ENCODE peak calls at places on chromosomes 4 and X, in eight cellular contexts. L, D, T, A, C, R, Q and B are unnamed samples.

GRCh38 chr4:169664615-169665014 is 44.2 kb downstream of the CLCN3 start:
- DNase-seq in L (no peak), D (no peak), T (no peak), A (no peak), C (no peak), R (no peak), Q (no peak), B (no peak)

GRCh38 chr4:8394125-8394524 is 46.4 kb downstream of the ACOX3 start:
- DNase-seq in L (no peak), D (no peak), T (no peak), A (peak; percentile 32), C (no peak), R (no peak), Q (peak; percentile 77), B (no peak)

GRCh38 chr4:169557061-169557636 is 55.2 kb downstream of the NEK1 start:
- DNase-seq in L (no peak), D (no peak), T (no peak), A (no peak), C (no peak), R (peak; percentile 28), Q (no peak), B (no peak)

GRCh38 chrX:10397349-10397748 is 223.0 kb downstream of the MID1 start:
- DNase-seq in L (no peak), D (no peak), T (no peak), A (no peak), C (no peak), R (no peak), Q (no peak), B (no peak)

GRCh38 chrX:555589-556220 is 74.9 kb upstream of the SHOX start:
- DNase-seq in L (no peak), D (no peak), T (no peak), A (no peak), C (no peak), R (no peak), Q (no peak), B (no peak)

GRCh38 chrX:49951524-49952193 is 29.3 kb downstream of the CLCN5 start:
- DNase-seq in L (no peak), D (no peak), T (no peak), A (no peak), C (no peak), R (no peak), Q (no peak), B (no peak)

GRCh38 chr4:1243451-1244080 is 5.4 kb downstream of the CTBP1 start:
- DNase-seq in L (peak; percentile 30), D (no peak), T (no peak), A (peak; percentile 3), C (no peak), R (no peak), Q (peak; percentile 19), B (peak; percentile 14)

GRCh38 chrX:40060356-40060845 is 37.4 kb downstream of the BCOR start:
- DNase-seq in L (no peak), D (no peak), T (no peak), A (no peak), C (no peak), R (no peak), Q (no peak), B (no peak)

GRCh38 chr4:159594576-159594975 is 491.7 kb downstream of the RAPGEF2 start:
- DNase-seq in L (no peak), D (no peak), T (no peak), A (no peak), C (no peak), R (no peak), Q (no peak), B (no peak)

GRCh38 chr4:158809611-158810486 is 41.0 kb downstream of the FNIP2 start:
- DNase-seq in L (no peak), D (no peak), T (peak; percentile 52), A (peak; percentile 68), C (peak; percentile 99), R (peak; percentile 95), Q (peak; percentile 51), B (peak; percentile 38)

GRCh38 chr4:76950846-76951321 is 1.3 kb downstream of the SEPTIN11 start:
- DNase-seq in L (no peak), D (no peak), T (no peak), A (peak; percentile 48), C (no peak), R (no peak), Q (peak; percentile 40), B (no peak)

GRCh38 chr4:99642725-99643489 is 14.7 kb downstream of the C4orf54 start:
- DNase-seq in L (no peak), D (no peak), T (no peak), A (no peak), C (no peak), R (no peak), Q (peak; percentile 82), B (no peak)

GRCh38 chr4:81142744-81143143 is 72.3 kb downstream of the PRKG2 start:
- DNase-seq in L (no peak), D (no peak), T (no peak), A (no peak), C (no peak), R (no peak), Q (no peak), B (no peak)
- TF ChIP-seq CTCF in L (no peak), D (no peak), T (no peak), A (no peak), C (no peak), R (no peak), Q (no peak), B (no peak)

GRCh38 chrX:88982183-88982582 is 235.2 kb downstream of the CPXCR1 start:
- DNase-seq in L (no peak), D (no peak), T (no peak), A (no peak), C (no peak), R (no peak), Q (no peak), B (no peak)
- TF ChIP-seq CTCF in L (no peak), D (no peak), T (no peak), A (no peak), C (no peak), R (no peak), Q (no peak), B (no peak)

DNA sequence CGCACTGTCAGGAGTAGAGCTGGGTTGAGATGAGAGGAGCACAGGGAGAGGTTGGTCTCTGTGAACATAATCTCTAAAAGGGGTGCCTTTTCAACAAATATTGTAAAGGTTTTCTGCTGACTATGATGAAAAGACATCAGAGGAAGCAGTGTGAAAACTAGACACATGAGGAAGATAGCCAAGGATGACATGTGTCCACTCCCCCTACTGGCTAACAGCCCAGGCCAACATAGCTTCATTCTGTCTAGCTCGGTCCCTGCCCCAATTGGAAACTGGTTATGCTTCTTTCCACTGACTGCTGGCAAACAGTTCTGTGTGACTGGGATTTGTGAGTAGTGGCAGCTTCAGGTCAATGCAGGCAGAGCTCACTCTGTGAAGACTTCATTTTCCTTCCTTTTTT is 115.4 kb upstream of the ESX1 start:
- DNase-seq in L (no peak), D (no peak), T (peak; percentile 28), A (peak; percentile 18), C (no peak), R (no peak), Q (no peak), B (peak; percentile 58)
- TF ChIP-seq CTCF in L (no peak), D (peak; percentile 53), T (no peak), A (no peak), C (no peak), R (peak; percentile 57), Q (no peak), B (no peak)

GRCh38 chrX:23554304-23554703 is 113.0 kb upstream of the PRDX4 start:
- DNase-seq in L (no peak), D (no peak), T (peak; percentile 51), A (peak; percentile 72), C (peak; percentile 7), R (peak; percentile 7), Q (no peak), B (peak; percentile 5)
- TF ChIP-seq CTCF in L (peak; percentile 32), D (peak; percentile 85), T (peak; percentile 50), A (peak; percentile 76), C (peak; percentile 44), R (peak; percentile 38), Q (peak; percentile 48), B (peak; percentile 22)

GRCh38 chrX:27622883-27623282 is 32.7 kb downstream of the DCAF8L2 start:
- DNase-seq in L (no peak), D (no peak), T (no peak), A (no peak), C (no peak), R (no peak), Q (no peak), B (no peak)

GRCh38 chrX:27619459-27619858 is 29.3 kb downstream of the DCAF8L2 start:
- DNase-seq in L (no peak), D (no peak), T (no peak), A (peak; percentile 6), C (no peak), R (no peak), Q (no peak), B (no peak)

GRCh38 chrX:27619975-27620374 is 29.8 kb downstream of the DCAF8L2 start:
- DNase-seq in L (no peak), D (no peak), T (peak; percentile 10), A (peak; percentile 7), C (no peak), R (no peak), Q (no peak), B (peak; percentile 6)
- TF ChIP-seq CTCF in L (no peak), D (peak; percentile 63), T (peak; percentile 43), A (peak; percentile 36), C (no peak), R (peak; percentile 41), Q (no peak), B (peak; percentile 26)

GRCh38 chrX:48539345-48540014 is at the start of gene TBC1D25:
- DNase-seq in L (peak; percentile 97), D (peak; percentile 85), T (peak; percentile 99), A (peak; percentile 97), C (peak; percentile 81), R (peak; percentile 96), Q (peak; percentile 97), B (peak; percentile 97)
- TF ChIP-seq CTCF in L (no peak), D (peak; percentile 55), T (peak; percentile 34), A (peak; percentile 53), C (peak; percentile 46), R (peak; percentile 49), Q (peak; percentile 25), B (no peak)

GRCh38 chr4:125750827-125751466 is 436.2 kb downstream of the FAT4 start:
- DNase-seq in L (no peak), D (no peak), T (peak; percentile 68), A (peak; percentile 43), C (peak; percentile 17), R (peak; percentile 65), Q (peak; percentile 34), B (peak; percentile 22)
- TF ChIP-seq CTCF in L (no peak), D (peak; percentile 26), T (peak; percentile 55), A (peak; percentile 50), C (peak; percentile 53), R (peak; percentile 70), Q (peak; percentile 13), B (peak; percentile 30)